ENCODE peak calls at places on chromosomes 1 and 21, in five cellular contexts. J is astrocyte, I is pancreas, F is upper lobe of left lung, D is tibial nerve. B is an unnamed sample. For H3K4me1, the result is how much of the 10 kb centered on the place peaks cover.

GRCh38 chr1:74504125-74505065 is 8.0 kb downstream of the LRRC53 start:
- DNase-seq in F (no peak), J (no peak), I (peak), D (no peak), B (peak)

GRCh38 chr1:44616991-44617702 is 57.1 kb downstream of the TMEM53 start:
- DNase-seq in I (no peak), F (peak), J (no peak), D (no peak), B (no peak)

GRCh38 chr1:164767257-164768044 is 208.5 kb downstream of the PBX1 start:
- DNase-seq in D (no peak), F (no peak), I (no peak), J (peak), B (no peak)

GRCh38 chr1:52562766-52563165 is 9.9 kb upstream of the TUT4 start:
- DNase-seq in F (no peak), I (no peak), J (no peak), D (no peak), B (no peak)

GRCh38 chr1:227910506-227910905 is 37.2 kb downstream of the WNT9A start:
- DNase-seq in F (no peak), I (no peak), J (no peak), D (no peak), B (no peak)

GRCh38 chr1:198333744-198334143 is 176.9 kb downstream of the NEK7 start:
- DNase-seq in I (no peak), F (no peak), J (peak), D (no peak), B (no peak)

GRCh38 chr1:15758953-15759661 is 512 bp downstream of the FBLIM1 start:
- DNase-seq in I (peak), D (no peak), F (peak), J (no peak), B (no peak)

GRCh38 chr1:115275216-115275615 is 62.8 kb downstream of the NGF start:
- DNase-seq in F (no peak), I (no peak), D (no peak), J (no peak), B (no peak)

GRCh38 chr1:227948493-227949260 is 945 bp upstream of the WNT9A start:
- DNase-seq in I (no peak), J (no peak), D (no peak), F (peak), B (peak)

GRCh38 chr1:50846224-50846839 is 113.7 kb downstream of the FAF1 start:
- DNase-seq in J (no peak), D (no peak), F (peak), I (no peak), B (no peak)

GRCh38 chr1:44603718-44604117 is 70.6 kb downstream of the TMEM53 start:
- DNase-seq in J (no peak), D (no peak), I (peak), F (peak), B (no peak)

GRCh38 chr1:93980320-93980744 is 71.1 kb upstream of the GCLM start:
- DNase-seq in I (no peak), F (no peak), D (no peak), J (no peak), B (no peak)

GRCh38 chr21:31732538-31732864 is 583 bp upstream of the SCAF4 start:
- DNase-seq in J (no peak), I (no peak), F (no peak), D (no peak), B (no peak)

GRCh38 chr1:12565966-12566352 is 52.1 kb downstream of the DHRS3 start:
- DNase-seq in D (no peak), I (peak), F (no peak), J (no peak), B (no peak)

GRCh38 chr1:155648207-155649147 is 38.5 kb downstream of the MSTO1 start:
- DNase-seq in D (no peak), I (no peak), J (peak), F (no peak), B (no peak)

GRCh38 chr1:18351735-18352134 is 129.0 kb upstream of the KLHDC7A start:
- DNase-seq in D (no peak), F (peak), I (no peak), J (no peak), B (no peak)

GRCh38 chr1:89203166-89203565 is 4.4 kb upstream of the GBP4 start:
- DNase-seq in I (no peak), F (no peak), D (no peak), J (no peak), B (no peak)

GRCh38 chr1:3508757-3509415 is 54.4 kb downstream of the ARHGEF16 start:
- DNase-seq in J (no peak), I (no peak), D (no peak), F (peak), B (no peak)

GRCh38 chr21:41744028-41744940 is 22.6 kb downstream of the RIPK4 start:
- DNase-seq in F (peak), I (no peak), J (no peak), D (no peak), B (no peak)

GRCh38 chr1:216562383-216562782 is 139.1 kb upstream of the USH2A start:
- DNase-seq in F (no peak), D (no peak), J (no peak), I (no peak), B (no peak)

GRCh38 chr21:34743831-34744230 is 75.0 kb downstream of the CLIC6 start:
- DNase-seq in F (no peak), I (no peak), D (peak), J (peak), B (no peak)

GRCh38 chr1:22527555-22528296 is 35.6 kb upstream of the EPHA8 start:
- DNase-seq in I (no peak), D (no peak), J (no peak), F (no peak), B (no peak)

GRCh38 chr1:10338047-10338446 is 60.8 kb upstream of the PGD start:
- DNase-seq in D (peak), J (peak), I (no peak), F (no peak), B (peak)

GRCh38 chr21:25912402-25912746 is 177.6 kb downstream of the GABPA start:
- DNase-seq in I (no peak), D (no peak), F (no peak), J (no peak), B (no peak)

GRCh38 chr1:203278087-203278884 is 27.0 kb upstream of the BTG2 start:
- DNase-seq in D (peak), I (peak), J (peak), F (peak), B (peak)

GRCh38 chr1:203491664-203492485 is 2.1 kb upstream of the OPTC start:
- DNase-seq in D (no peak), I (no peak), F (no peak), J (no peak), B (no peak)

GRCh38 chr1:211520641-211521040 is 28.7 kb upstream of the RD3 start:
- DNase-seq in I (no peak), J (no peak), F (no peak), D (no peak), B (no peak)

GRCh38 chr1:162680419-162681126 is 48.3 kb downstream of the DDR2 start:
- DNase-seq in F (no peak), D (no peak), I (no peak), J (no peak), B (no peak)

GRCh38 chr1:87135313-87135712 is 193.4 kb upstream of the LMO4 start:
- DNase-seq in D (no peak), I (no peak), F (peak), J (no peak), B (no peak)

GRCh38 chr1:171017431-171017830 is 73.3 kb upstream of the FMO3 start:
- DNase-seq in J (no peak), I (no peak), F (no peak), D (no peak), B (no peak)

GRCh38 chr1:201480231-201481003 is 11.4 kb upstream of the PHLDA3 start:
- DNase-seq in F (peak), D (peak), J (no peak), I (peak), B (peak)

GRCh38 chr1:206699626-206700025 is 14.9 kb downstream of the MAPKAPK2 start:
- DNase-seq in D (no peak), I (no peak), J (no peak), F (no peak), B (no peak)

GRCh38 chr1:2496087-2496622 is 20.1 kb downstream of the PLCH2 start:
- DNase-seq in I (no peak), D (no peak), J (no peak), F (no peak), B (no peak)

GRCh38 chr1:1969953-1970716 is 33.5 kb downstream of the CFAP74 start:
- DNase-seq in J (no peak), D (no peak), I (no peak), F (peak), B (no peak)

GRCh38 chr1:110250749-110251148 is 40.6 kb downstream of the KCNC4 start:
- DNase-seq in J (no peak), F (no peak), I (no peak), D (no peak), B (no peak)

GRCh38 chr21:16071761-16072160 is 342.0 kb downstream of the USP25 start:
- DNase-seq in J (no peak), F (no peak), D (no peak), I (no peak), B (no peak)
- H3K4me3 ChIP-seq in J (peak), F (no peak), D (peak), I (no peak), B (no peak)

GRCh38 chr1:175206687-175207086 is 14.1 kb upstream of the KIAA0040 start:
- DNase-seq in F (no peak), D (no peak), J (no peak), I (no peak), B (no peak)
- H3K4me1 ChIP-seq in F (under half), D (under half), J (under half), I (under half), B (half or more)

GRCh38 chr1:244954358-244954757 is 90.0 kb upstream of the HNRNPU start:
- DNase-seq in D (no peak), F (no peak), J (no peak), I (no peak), B (no peak)
- H3K4me3 ChIP-seq in D (no peak), F (no peak), J (no peak), I (no peak), B (no peak)

GRCh38 chr1:27569506-27570382 is 34.2 kb downstream of the AHDC1 start:
- DNase-seq in J (no peak), I (peak), D (no peak), F (no peak), B (no peak)
- H3K4me1 ChIP-seq in J (under half), I (half or more), D (half or more), F (half or more), B (under half)

DNA sequence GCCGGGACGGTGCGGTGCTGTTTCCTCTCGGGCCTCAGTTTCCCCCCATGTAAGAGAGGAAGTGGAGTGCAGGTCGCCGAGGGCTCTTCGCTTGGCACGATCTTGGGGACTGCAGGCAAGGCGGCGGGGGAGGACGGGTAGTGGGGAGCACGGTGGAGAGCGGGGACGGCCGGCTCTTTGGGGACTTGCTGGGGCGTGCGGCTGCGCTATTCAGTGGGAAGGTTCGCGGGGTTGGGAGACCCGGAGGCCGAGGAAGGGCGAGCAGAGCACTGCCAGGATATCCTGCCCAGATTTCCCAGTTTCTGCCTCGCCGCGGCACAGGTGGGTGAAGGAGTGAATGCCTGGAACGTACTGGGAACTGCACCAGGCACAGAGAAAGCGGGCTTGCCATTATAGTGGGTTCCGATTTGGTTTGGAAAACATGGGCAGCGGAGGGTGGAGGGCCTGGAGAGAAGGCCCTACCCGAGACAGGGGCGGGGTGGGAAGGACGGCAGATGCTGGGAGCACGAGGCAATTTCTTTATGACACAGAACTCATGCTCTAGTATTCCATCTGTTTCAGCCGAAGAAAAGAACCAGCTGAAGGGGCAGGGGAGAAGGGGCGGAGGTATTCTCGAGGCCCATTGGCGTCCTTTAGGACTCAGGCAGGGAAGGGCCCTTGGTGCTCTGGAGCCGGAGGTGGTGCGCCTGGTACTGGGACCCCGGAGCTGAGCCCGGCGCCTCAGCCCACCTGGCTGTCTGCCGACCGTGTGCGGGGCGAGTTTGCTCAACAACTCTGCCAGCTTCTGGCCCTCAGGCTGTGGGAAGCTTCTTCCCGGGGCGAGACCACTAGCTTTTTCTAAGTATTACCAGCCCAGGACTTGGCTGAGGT is 970 bp downstream of the PCSK9 start:
- DNase-seq in D (no peak), I (no peak), F (peak), J (no peak), B (no peak)
- H3K4me3 ChIP-seq in D (peak), I (peak), F (peak), J (peak), B (no peak)

DNA sequence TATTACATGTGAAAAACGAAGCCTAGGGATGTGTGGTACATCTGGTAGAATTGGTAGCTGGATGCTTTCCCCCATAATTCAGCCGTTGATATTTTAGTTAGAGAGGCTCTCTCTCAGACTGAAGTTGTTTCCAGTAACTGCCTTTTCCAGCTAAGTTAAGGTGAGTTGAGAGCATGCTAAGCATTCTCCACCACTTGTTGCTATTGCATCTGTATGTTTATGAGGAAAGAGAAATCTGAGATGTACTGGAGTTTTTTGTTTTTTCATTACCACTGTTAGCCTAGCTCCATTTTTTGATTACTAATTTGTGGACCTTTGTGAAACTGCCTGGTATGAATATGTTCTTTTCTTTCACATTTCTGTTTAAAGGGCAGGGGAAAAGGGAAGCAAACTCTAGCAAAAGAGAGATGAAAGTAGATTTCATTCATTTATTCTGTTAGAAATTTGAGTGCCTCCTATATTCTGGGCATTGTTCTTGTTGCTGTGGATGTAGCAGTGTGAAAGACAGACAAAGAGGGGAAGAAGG is 189.9 kb upstream of the CACYBP start:
- DNase-seq in F (no peak), I (no peak), D (no peak), J (no peak), B (no peak)
- H3K4me1 ChIP-seq in F (under half), I (under half), D (under half), J (under half), B (under half)

DNA sequence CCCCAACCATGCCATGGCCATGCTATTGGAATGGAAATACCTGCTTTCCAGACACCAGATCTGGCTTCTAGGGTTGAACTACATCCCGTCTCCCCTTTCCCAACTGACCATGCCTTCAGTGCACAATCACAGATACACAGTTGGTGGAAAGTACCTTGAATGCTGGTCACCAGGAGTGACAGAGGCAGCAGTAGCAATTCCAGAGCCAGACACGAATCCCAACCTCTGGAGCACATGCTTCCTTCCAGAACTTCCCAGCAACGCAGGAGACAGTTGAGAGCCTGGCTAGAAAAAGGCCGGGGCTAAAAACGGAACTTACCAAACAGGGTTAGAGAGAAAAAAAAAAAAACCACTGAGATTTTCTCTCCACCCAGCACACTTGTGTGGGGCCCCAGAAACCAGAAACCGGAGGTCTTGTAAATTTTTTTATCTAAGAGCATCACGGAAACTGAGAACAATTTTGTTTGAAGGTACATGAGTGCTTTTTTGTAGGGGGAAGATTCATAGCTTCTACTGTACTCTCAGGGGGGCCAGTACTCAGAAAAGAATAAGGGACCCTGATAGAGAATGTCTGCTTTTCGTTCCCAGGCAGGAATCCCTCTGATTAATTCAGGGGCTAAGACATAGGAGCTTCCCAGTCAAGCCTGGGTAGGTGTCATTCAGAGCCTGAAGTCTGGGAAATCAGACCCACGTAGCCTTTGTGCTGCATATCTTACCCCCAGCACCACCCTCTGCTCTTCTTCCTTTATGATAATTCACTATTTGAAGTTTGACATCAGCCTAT is at the start of gene CD48:
- DNase-seq in J (no peak), F (no peak), D (no peak), I (no peak), B (peak)
- H3K4me3 ChIP-seq in J (no peak), F (peak), D (peak), I (peak), B (peak)

B was measured in CD4-positive, alpha-beta memory T cell.